ENCODE peak calls at places on chromosome 16, in four cellular contexts. One of them, this sample, is unnamed.

GRCh38 chr16:25888873-25889272 is 197.1 kb downstream of the HS3ST4 start:
- DNase-seq in caudate nucleus: no peak
- DNase-seq in HAP-1: no peak
- DNase-seq in stimulated activated CD8-positive, alpha-beta memory T cell treated with anti-CD3 and anti-CD28 coated beads, Interleukin-15, amount 100 ng/mL, for 48 hours: no peak
- DNase-seq in this sample: no peak

GRCh38 chr16:89315791-89316581 is 98.5 kb downstream of the ZNF778 start:
- DNase-seq in caudate nucleus: no peak
- DNase-seq in stimulated activated CD8-positive, alpha-beta memory T cell treated with anti-CD3 and anti-CD28 coated beads, Interleukin-15, amount 100 ng/mL, for 48 hours: peak; percentile 64
- DNase-seq in HAP-1: no peak
- DNase-seq in this sample: peak; percentile 97

GRCh38 chr16:84959045-84959576 is 52.2 kb downstream of the ZDHHC7 start:
- DNase-seq in caudate nucleus: no peak
- DNase-seq in stimulated activated CD8-positive, alpha-beta memory T cell treated with anti-CD3 and anti-CD28 coated beads, Interleukin-15, amount 100 ng/mL, for 48 hours: no peak
- DNase-seq in HAP-1: no peak
- DNase-seq in this sample: peak; percentile 17

GRCh38 chr16:3045758-3046505 is 429 bp upstream of the MMP25 start:
- DNase-seq in stimulated activated CD8-positive, alpha-beta memory T cell treated with anti-CD3 and anti-CD28 coated beads, Interleukin-15, amount 100 ng/mL, for 48 hours: no peak
- DNase-seq in HAP-1: peak; percentile 47
- DNase-seq in caudate nucleus: no peak
- DNase-seq in this sample: peak; percentile 18

GRCh38 chr16:8850279-8850885 is 18.4 kb downstream of the CARHSP1 start:
- DNase-seq in HAP-1: no peak
- DNase-seq in caudate nucleus: no peak
- DNase-seq in stimulated activated CD8-positive, alpha-beta memory T cell treated with anti-CD3 and anti-CD28 coated beads, Interleukin-15, amount 100 ng/mL, for 48 hours: no peak
- DNase-seq in this sample: peak; percentile 96

GRCh38 chr16:3189869-3190268 is 1.9 kb downstream of the OR1F1 start:
- DNase-seq in stimulated activated CD8-positive, alpha-beta memory T cell treated with anti-CD3 and anti-CD28 coated beads, Interleukin-15, amount 100 ng/mL, for 48 hours: no peak
- DNase-seq in HAP-1: no peak
- DNase-seq in caudate nucleus: no peak
- DNase-seq in this sample: no peak

GRCh38 chr16:66539628-66540469 is 10.1 kb downstream of the TK2 start:
- DNase-seq in caudate nucleus: no peak
- DNase-seq in HAP-1: no peak
- DNase-seq in stimulated activated CD8-positive, alpha-beta memory T cell treated with anti-CD3 and anti-CD28 coated beads, Interleukin-15, amount 100 ng/mL, for 48 hours: no peak
- DNase-seq in this sample: no peak

GRCh38 chr16:63467513-63467912 is 1431.3 kb upstream of the CDH8 start:
- DNase-seq in caudate nucleus: no peak
- DNase-seq in HAP-1: no peak
- DNase-seq in stimulated activated CD8-positive, alpha-beta memory T cell treated with anti-CD3 and anti-CD28 coated beads, Interleukin-15, amount 100 ng/mL, for 48 hours: no peak
- DNase-seq in this sample: peak; percentile 67

GRCh38 chr16:74298104-74298503 is 1.5 kb downstream of the PSMD7 start:
- DNase-seq in stimulated activated CD8-positive, alpha-beta memory T cell treated with anti-CD3 and anti-CD28 coated beads, Interleukin-15, amount 100 ng/mL, for 48 hours: no peak
- DNase-seq in caudate nucleus: no peak
- DNase-seq in HAP-1: no peak
- DNase-seq in this sample: no peak